ENCODE peak calls at places on chromosomes 16 and 17, in six cellular contexts. S, Q, X, C, R and B are unnamed samples.

GRCh38 chr17:28473542-28473941 is at the start of gene SLC13A2:
- ATAC-seq in C (no peak), Q (peak), S (peak), R (no peak), X (no peak), B (no peak)

GRCh38 chr17:32910769-32911168 is 17.2 kb upstream of the TMEM98 start:
- ATAC-seq in R (peak), S (no peak), Q (no peak), C (no peak), X (no peak), B (no peak)

GRCh38 chr16:56307534-56307873 is 116.2 kb downstream of the GNAO1 start:
- ATAC-seq in Q (no peak), S (no peak), C (no peak), X (no peak), R (no peak), B (no peak)

GRCh38 chr16:69040144-69040909 is 65.1 kb upstream of the HAS3 start:
- ATAC-seq in R (no peak), C (no peak), Q (peak), S (peak), X (no peak), B (no peak)

GRCh38 chr17:15262291-15263205 is 2.6 kb downstream of the PMP22 start:
- ATAC-seq in C (no peak), Q (peak), S (peak), R (peak), X (peak), B (peak)

GRCh38 chr16:10180771-10181163 is 1.5 kb downstream of the GRIN2A start:
- ATAC-seq in X (peak), S (peak), Q (peak), R (peak), C (peak), B (no peak)

GRCh38 chr16:80265624-80266306 is 275.0 kb upstream of the DYNLRB2 start:
- ATAC-seq in R (no peak), C (no peak), X (peak), S (peak), Q (no peak), B (no peak)

GRCh38 chr17:496761-497586 is 144.4 kb upstream of the RPH3AL start:
- ATAC-seq in R (no peak), Q (no peak), X (no peak), C (peak), S (peak), B (no peak)

GRCh38 chr16:17469742-17470001 is 1.1 kb downstream of the XYLT1 start:
- ATAC-seq in S (peak), R (no peak), X (no peak), Q (no peak), C (no peak), B (no peak)

GRCh38 chr16:50747206-50747956 is 5.5 kb downstream of the CYLD start:
- ATAC-seq in S (peak), C (peak), Q (peak), R (peak), X (peak), B (no peak)

GRCh38 chr16:85149776-85150175 is 37.5 kb upstream of the CIBAR2 start:
- ATAC-seq in S (no peak), R (no peak), X (no peak), C (no peak), Q (no peak), B (peak)

GRCh38 chr16:73067671-73068545 is 20.0 kb upstream of the ZFHX3 start:
- ATAC-seq in C (no peak), R (no peak), X (no peak), Q (no peak), S (no peak), B (no peak)

GRCh38 chr16:73068546-73069401 is 20.8 kb upstream of the ZFHX3 start:
- ATAC-seq in X (peak), R (no peak), S (no peak), Q (peak), C (peak), B (peak)

GRCh38 chr16:73074399-73074798 is 26.5 kb upstream of the ZFHX3 start:
- ATAC-seq in S (no peak), X (no peak), C (no peak), R (no peak), Q (no peak), B (no peak)

GRCh38 chr16:73069581-73070262 is 21.8 kb upstream of the ZFHX3 start:
- ATAC-seq in X (no peak), S (no peak), Q (no peak), C (no peak), R (no peak), B (no peak)

GRCh38 chr16:73071131-73071940 is 23.4 kb upstream of the ZFHX3 start:
- ATAC-seq in X (peak), C (no peak), R (no peak), Q (no peak), S (peak), B (no peak)
- TF ChIP-seq POLR2A in X (no peak), C (no peak), R (no peak), Q (no peak), S (no peak), B (no peak)

GRCh38 chr17:17039911-17040310 is 2.3 kb upstream of the MPRIP start:
- ATAC-seq in R (no peak), Q (no peak), S (no peak), C (no peak), X (no peak), B (no peak)

GRCh38 chr17:17041571-17042380 is 481 bp upstream of the MPRIP start:
- ATAC-seq in C (peak), X (peak), Q (peak), R (peak), S (peak), B (peak)

GRCh38 chr17:17042381-17042736 is at the start of gene MPRIP:
- ATAC-seq in C (no peak), R (no peak), X (no peak), S (no peak), Q (no peak), B (peak)

GRCh38 chr17:17042851-17043667 is 802 bp downstream of the MPRIP start:
- ATAC-seq in C (no peak), R (no peak), Q (peak), S (no peak), X (peak), B (no peak)

GRCh38 chr17:17041018-17041521 is 1.2 kb upstream of the MPRIP start:
- ATAC-seq in X (no peak), S (peak), R (peak), C (no peak), Q (peak), B (no peak)
- TF ChIP-seq EP300 in X (no peak), S (no peak), R (no peak), C (no peak), Q (no peak), B (no peak)

GRCh38 chr17:76368545-76368944 is 14.8 kb upstream of the PRPSAP1 start:
- ATAC-seq in R (no peak), X (no peak), Q (no peak), C (peak), S (no peak), B (no peak)
- H3K4me3 ChIP-seq in R (no peak), X (no peak), Q (no peak), C (no peak), S (no peak), B (no peak)

DNA sequence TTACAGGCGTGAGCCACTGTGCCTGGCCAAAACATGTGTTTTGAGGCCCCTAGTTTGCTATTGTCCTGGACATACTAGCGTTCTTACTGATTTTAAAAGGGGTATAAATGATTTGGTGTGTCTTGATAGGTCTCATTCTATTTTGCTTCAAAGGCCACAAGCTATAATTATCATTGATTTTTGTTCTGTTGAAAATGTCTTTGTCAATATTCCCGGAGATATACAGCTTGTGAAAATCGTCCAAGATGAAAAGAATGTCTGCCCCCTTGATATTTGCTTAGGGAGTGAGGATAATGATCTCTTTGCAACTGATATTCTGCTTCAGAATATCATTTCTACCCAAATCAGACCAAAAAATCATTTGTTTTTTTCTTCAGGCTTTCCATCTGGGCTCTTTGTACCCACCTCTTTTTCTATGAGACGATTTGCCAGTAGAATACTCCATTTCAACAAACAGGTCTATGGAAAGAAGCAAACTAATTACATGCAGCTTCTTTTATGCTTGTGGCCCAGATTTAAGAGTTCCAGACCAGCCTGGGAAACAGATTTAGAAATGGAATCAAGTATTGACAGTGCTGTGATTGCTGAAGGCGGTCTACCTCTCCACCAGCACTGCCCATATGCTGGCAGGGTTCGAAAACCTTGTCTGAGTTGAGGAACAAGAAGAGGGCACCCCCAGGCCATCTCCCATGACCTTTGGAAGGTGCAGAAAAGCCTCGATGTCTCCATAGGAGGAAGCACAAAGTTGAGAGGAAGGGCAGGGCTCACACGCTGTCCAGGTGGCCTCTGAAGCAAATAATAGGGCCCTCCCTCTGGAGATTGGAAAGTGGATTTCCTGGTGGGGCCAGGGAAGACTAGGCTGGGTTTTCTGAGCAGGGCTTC is 14.2 kb upstream of the ST6GALNAC1 start:
- ATAC-seq in S (peak), R (no peak), X (no peak), C (no peak), Q (no peak), B (no peak)
- TF ChIP-seq POLR2A in S (no peak), R (no peak), X (no peak), C (no peak), Q (no peak), B (no peak)

DNA sequence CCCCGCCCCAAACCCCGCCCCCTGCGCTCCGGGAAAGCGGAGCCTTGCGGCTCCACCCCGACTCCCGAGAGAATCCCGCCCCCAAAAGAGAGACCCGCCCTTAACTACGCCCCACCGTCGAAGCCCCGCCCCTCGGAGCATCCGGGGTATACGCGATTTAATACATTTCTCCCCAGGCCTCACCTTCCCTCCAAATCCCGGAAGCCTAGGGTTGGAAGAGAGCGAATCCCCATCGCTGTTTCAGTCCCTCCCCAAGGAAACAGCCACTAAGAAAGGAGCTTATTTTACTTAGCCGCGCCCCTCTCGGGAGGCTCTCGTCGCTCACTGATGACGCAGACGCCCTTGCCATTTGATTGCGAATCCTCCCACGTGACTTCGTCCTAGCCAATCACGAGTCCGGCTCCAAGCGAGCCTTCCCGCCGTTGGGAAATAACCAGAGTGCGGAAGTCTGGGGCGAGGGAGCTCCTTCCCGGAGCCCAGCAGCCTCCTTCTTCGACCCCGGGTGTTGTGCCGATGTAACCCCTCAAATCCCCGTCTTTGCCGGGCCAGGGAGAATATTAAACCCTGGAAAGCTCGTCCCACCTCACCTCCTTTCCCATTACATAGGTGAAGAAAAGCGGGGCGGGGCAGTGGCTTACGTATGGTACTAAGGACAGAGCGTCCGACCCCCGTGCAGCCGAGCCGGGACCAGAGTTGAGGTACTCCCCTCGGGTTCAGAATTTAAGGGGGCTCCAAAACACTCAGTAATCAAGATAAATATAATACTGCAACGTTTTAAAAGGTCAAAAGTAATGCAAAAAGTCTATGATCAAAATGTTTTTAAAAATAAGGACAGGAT is 461 bp upstream of the FDXR start:
- ATAC-seq in Q (peak), R (peak), C (peak), S (peak), X (peak), B (peak)
- TF ChIP-seq EP300 in Q (no peak), R (peak), C (no peak), S (peak), X (no peak), B (no peak)

GRCh38 chr17:79815836-79816371 is 19.0 kb upstream of the CBX8 start:
- ATAC-seq in X (no peak), Q (no peak), R (no peak), C (no peak), S (no peak), B (no peak)
- H3K4me3 ChIP-seq in X (no peak), Q (no peak), R (no peak), C (no peak), S (no peak), B (no peak)

GRCh38 chr17:41629316-41629715 is 4.9 kb upstream of the KRT17 start:
- ATAC-seq in R (no peak), Q (no peak), S (no peak), C (no peak), X (no peak), B (no peak)

GRCh38 chr17:41631025-41631889 is 6.9 kb upstream of the KRT17 start:
- ATAC-seq in Q (no peak), S (no peak), X (no peak), C (no peak), R (no peak), B (no peak)

GRCh38 chr17:41632482-41633105 is 8.2 kb upstream of the KRT17 start:
- ATAC-seq in R (no peak), X (no peak), Q (no peak), C (no peak), S (no peak), B (no peak)

GRCh38 chr17:41631890-41632269 is 7.5 kb upstream of the KRT17 start:
- ATAC-seq in X (no peak), C (no peak), Q (no peak), S (no peak), R (no peak), B (no peak)

DNA sequence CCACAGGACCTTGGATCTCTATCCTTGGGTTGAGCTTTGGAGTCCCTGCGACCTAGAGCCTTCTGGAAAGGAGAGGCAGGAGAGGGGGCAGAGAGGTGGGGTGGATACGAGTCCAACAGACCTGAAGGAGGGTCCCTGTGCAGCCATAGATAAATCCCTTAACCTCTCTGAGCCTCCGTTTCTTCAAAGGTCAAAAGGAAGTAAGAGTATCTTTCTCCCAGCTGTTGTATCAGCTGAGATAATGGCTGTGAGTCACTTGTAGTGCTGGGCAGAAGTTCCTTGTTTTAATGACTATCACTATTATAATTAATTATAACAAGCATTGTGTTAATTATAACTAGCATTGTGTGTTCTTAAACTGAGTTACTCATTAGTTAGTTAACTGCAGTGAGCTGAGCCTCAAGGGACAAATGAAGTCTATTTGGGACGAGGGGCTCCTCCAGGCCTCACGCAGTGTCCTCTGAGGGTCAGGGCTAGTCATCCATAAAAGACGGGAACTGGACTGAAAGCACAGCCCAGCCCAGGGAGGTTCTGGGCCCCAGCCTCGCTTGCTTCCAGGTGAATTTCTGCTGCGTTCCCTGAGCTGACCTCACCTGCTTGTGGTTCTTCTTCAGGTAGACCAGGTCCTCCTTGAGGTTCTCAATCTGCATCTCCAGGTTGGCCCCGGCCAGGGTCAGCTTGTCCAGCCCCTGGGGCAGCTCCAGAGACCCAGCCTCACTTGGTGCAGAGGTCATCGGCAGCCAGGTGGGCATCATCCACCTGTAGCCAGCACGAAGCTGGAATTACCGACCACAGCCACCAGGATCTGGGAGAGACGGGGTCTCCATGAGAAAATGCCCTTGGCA is 5.7 kb upstream of the KRT17 start:
- ATAC-seq in S (no peak), Q (no peak), R (no peak), X (no peak), C (no peak), B (no peak)
- TF ChIP-seq POLR2A in S (no peak), Q (no peak), R (no peak), X (no peak), C (no peak), B (no peak)

GRCh38 chr17:21466550-21466949 is 90.4 kb downstream of the KCNJ12 start:
- ATAC-seq in X (no peak), C (no peak), R (no peak), Q (no peak), S (peak), B (no peak)

GRCh38 chr17:21464611-21465021 is 88.5 kb downstream of the KCNJ12 start:
- ATAC-seq in R (no peak), C (no peak), S (no peak), Q (no peak), X (no peak), B (no peak)

GRCh38 chr17:21463779-21464407 is 87.7 kb downstream of the KCNJ12 start:
- ATAC-seq in S (no peak), Q (no peak), X (no peak), R (no peak), C (no peak), B (no peak)

GRCh38 chr17:21467739-21468490 is 91.8 kb downstream of the KCNJ12 start:
- ATAC-seq in R (no peak), C (no peak), X (no peak), S (no peak), Q (no peak), B (no peak)

GRCh38 chr17:21467196-21467595 is 91.0 kb downstream of the KCNJ12 start:
- ATAC-seq in Q (no peak), X (no peak), S (no peak), C (no peak), R (no peak), B (no peak)
- TF ChIP-seq EP300 in Q (no peak), X (no peak), S (no peak), C (no peak), R (no peak), B (no peak)

GRCh38 chr17:60075981-60076380 is 2.7 kb downstream of the HEATR6 start:
- ATAC-seq in Q (no peak), C (no peak), X (no peak), R (no peak), S (no peak), B (no peak)

GRCh38 chr17:60077672-60078519 is 825 bp downstream of the HEATR6 start:
- ATAC-seq in R (peak), S (peak), C (peak), X (peak), Q (peak), B (peak)

GRCh38 chr17:60079401-60079861 is 710 bp upstream of the HEATR6 start:
- ATAC-seq in R (peak), X (peak), Q (peak), C (no peak), S (peak), B (no peak)

GRCh38 chr17:60076811-60077210 is 1.9 kb downstream of the HEATR6 start:
- ATAC-seq in S (no peak), Q (no peak), X (no peak), C (no peak), R (no peak), B (no peak)

DNA sequence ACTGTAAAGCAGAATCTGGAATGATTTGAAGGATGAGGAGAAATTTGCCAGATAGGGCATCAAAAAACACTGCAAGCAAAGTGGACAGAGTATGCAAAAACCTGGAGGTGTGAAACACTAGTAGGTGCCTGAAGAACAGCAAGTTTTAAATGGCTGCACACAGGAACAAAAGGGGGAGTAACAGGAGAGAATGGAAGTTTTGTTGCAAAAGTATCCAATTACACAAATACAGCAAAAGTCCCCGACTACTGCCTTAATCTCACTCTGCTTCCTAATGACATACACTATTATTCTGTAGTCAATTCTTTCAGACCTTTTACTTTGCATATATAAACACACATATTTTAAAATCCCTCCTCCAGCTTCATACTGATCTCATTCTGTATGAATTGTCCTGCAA is 1.5 kb downstream of the HEATR6 start:
- ATAC-seq in X (no peak), Q (no peak), S (no peak), R (no peak), C (no peak), B (no peak)
- H3K4me3 ChIP-seq in X (no peak), Q (no peak), S (no peak), R (peak), C (peak), B (no peak)